ENCODE peak calls at places on chromosomes 11 and 22, in ten cellular contexts. One of them, this sample, is unnamed.

GRCh38 chr11:40388097-40388818 is 1071.2 kb downstream of the LRRC4C start:
- DNase-seq in neural crest cell: no peak
- DNase-seq in activated CD8-positive, alpha-beta T cell treated with anti-CD3 and anti-CD28 coated beads for 36 hours: no peak
- DNase-seq in cardiac muscle cell: no peak
- DNase-seq in GM13977: no peak
- DNase-seq in upper lobe of right lung: no peak
- DNase-seq in GM10248: no peak
- DNase-seq in MM.1S: no peak
- DNase-seq in stomach: no peak
- DNase-seq in WTC11: no peak
- DNase-seq in this sample: no peak

GRCh38 chr11:8018742-8019631 is 31.9 kb downstream of the EIF3F start:
- DNase-seq in GM10248: peak
- DNase-seq in WTC11: peak
- DNase-seq in activated CD8-positive, alpha-beta T cell treated with anti-CD3 and anti-CD28 coated beads for 36 hours: peak
- DNase-seq in GM13977: peak
- DNase-seq in neural crest cell: peak
- DNase-seq in cardiac muscle cell: peak
- DNase-seq in upper lobe of right lung: peak
- DNase-seq in stomach: peak
- DNase-seq in MM.1S: peak
- DNase-seq in this sample: peak

GRCh38 chr11:80182906-80183305 is 742.1 kb upstream of the TENM4 start:
- DNase-seq in GM10248: no peak
- DNase-seq in stomach: no peak
- DNase-seq in activated CD8-positive, alpha-beta T cell treated with anti-CD3 and anti-CD28 coated beads for 36 hours: no peak
- DNase-seq in cardiac muscle cell: no peak
- DNase-seq in GM13977: no peak
- DNase-seq in neural crest cell: no peak
- DNase-seq in WTC11: no peak
- DNase-seq in upper lobe of right lung: no peak
- DNase-seq in MM.1S: no peak
- DNase-seq in this sample: no peak

GRCh38 chr11:113401718-113402117 is 14.1 kb downstream of the ANKK1 start:
- DNase-seq in GM13977: no peak
- DNase-seq in WTC11: no peak
- DNase-seq in GM10248: no peak
- DNase-seq in stomach: peak
- DNase-seq in cardiac muscle cell: peak
- DNase-seq in neural crest cell: no peak
- DNase-seq in activated CD8-positive, alpha-beta T cell treated with anti-CD3 and anti-CD28 coated beads for 36 hours: no peak
- DNase-seq in MM.1S: no peak
- DNase-seq in upper lobe of right lung: peak
- DNase-seq in this sample: no peak

GRCh38 chr11:57513911-57514537 is 1.5 kb downstream of the SLC43A1 start:
- DNase-seq in WTC11: peak
- DNase-seq in GM10248: peak
- DNase-seq in MM.1S: no peak
- DNase-seq in neural crest cell: peak
- DNase-seq in upper lobe of right lung: peak
- DNase-seq in GM13977: peak
- DNase-seq in cardiac muscle cell: peak
- DNase-seq in stomach: peak
- DNase-seq in activated CD8-positive, alpha-beta T cell treated with anti-CD3 and anti-CD28 coated beads for 36 hours: peak
- DNase-seq in this sample: peak

GRCh38 chr22:44729391-44730012 is 22.9 kb upstream of the ARHGAP8 start:
- DNase-seq in GM13977: no peak
- DNase-seq in cardiac muscle cell: peak
- DNase-seq in GM10248: no peak
- DNase-seq in WTC11: no peak
- DNase-seq in upper lobe of right lung: no peak
- DNase-seq in MM.1S: no peak
- DNase-seq in neural crest cell: peak
- DNase-seq in activated CD8-positive, alpha-beta T cell treated with anti-CD3 and anti-CD28 coated beads for 36 hours: peak
- DNase-seq in stomach: no peak
- DNase-seq in this sample: no peak

GRCh38 chr11:75380716-75381420 is 18.4 kb upstream of the RPS3 start:
- DNase-seq in activated CD8-positive, alpha-beta T cell treated with anti-CD3 and anti-CD28 coated beads for 36 hours: no peak
- DNase-seq in MM.1S: no peak
- DNase-seq in cardiac muscle cell: no peak
- DNase-seq in GM10248: no peak
- DNase-seq in upper lobe of right lung: no peak
- DNase-seq in GM13977: no peak
- DNase-seq in stomach: no peak
- DNase-seq in neural crest cell: no peak
- DNase-seq in WTC11: no peak
- DNase-seq in this sample: no peak

GRCh38 chr22:19105867-19106802 is 16.1 kb downstream of the DGCR2 start:
- DNase-seq in activated CD8-positive, alpha-beta T cell treated with anti-CD3 and anti-CD28 coated beads for 36 hours: peak
- DNase-seq in upper lobe of right lung: peak
- DNase-seq in GM10248: no peak
- DNase-seq in GM13977: no peak
- DNase-seq in cardiac muscle cell: no peak
- DNase-seq in MM.1S: no peak
- DNase-seq in neural crest cell: no peak
- DNase-seq in WTC11: peak
- DNase-seq in stomach: no peak
- DNase-seq in this sample: no peak

GRCh38 chr11:11318479-11318878 is 34.6 kb downstream of the CSNK2A3 start:
- DNase-seq in cardiac muscle cell: no peak
- DNase-seq in GM10248: no peak
- DNase-seq in WTC11: no peak
- DNase-seq in upper lobe of right lung: no peak
- DNase-seq in GM13977: no peak
- DNase-seq in stomach: no peak
- DNase-seq in MM.1S: no peak
- DNase-seq in neural crest cell: no peak
- DNase-seq in activated CD8-positive, alpha-beta T cell treated with anti-CD3 and anti-CD28 coated beads for 36 hours: no peak
- DNase-seq in this sample: no peak

GRCh38 chr11:848988-849824 is 6.6 kb downstream of the TSPAN4 start:
- DNase-seq in upper lobe of right lung: no peak
- DNase-seq in WTC11: peak
- DNase-seq in MM.1S: peak
- DNase-seq in GM13977: peak
- DNase-seq in GM10248: peak
- DNase-seq in stomach: no peak
- DNase-seq in cardiac muscle cell: no peak
- DNase-seq in activated CD8-positive, alpha-beta T cell treated with anti-CD3 and anti-CD28 coated beads for 36 hours: peak
- DNase-seq in neural crest cell: peak
- DNase-seq in this sample: peak

DNA sequence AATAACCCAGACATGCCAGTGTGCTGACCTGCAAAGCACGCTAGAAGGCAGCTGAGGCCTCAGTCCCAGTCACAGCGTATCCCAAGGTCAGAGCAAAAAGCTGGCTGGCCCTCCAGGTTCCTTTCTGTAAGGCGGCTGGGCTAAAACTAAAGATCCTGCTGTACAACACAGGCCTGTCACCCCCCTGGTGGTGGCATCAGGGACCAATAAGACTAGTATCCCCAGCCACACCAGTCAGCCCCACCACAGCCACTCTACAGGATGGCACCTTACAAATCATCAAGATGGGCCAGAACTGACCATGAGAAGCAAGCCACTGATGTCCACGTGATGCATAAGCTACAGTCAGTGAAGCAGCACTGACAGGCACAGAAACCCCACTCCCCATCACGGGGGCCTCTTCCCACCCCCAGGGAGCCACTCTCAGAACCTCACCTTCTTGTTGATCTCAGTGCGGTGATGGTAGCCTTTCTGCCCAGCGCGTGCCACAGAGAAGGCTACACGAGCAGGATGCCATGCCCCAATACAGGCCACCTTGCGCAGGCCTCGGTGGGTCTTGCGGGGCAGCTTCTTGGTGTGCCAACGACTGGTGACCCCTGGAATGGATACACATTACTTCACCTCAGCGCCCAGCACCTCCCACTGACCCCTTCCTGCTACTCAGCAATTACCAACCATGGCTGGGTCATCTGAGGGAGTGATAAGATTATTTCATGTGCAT is 5.0 kb downstream of the RPL3 start:
- DNase-seq in WTC11: no peak
- DNase-seq in GM10248: no peak
- DNase-seq in MM.1S: no peak
- DNase-seq in stomach: no peak
- DNase-seq in GM13977: no peak
- DNase-seq in cardiac muscle cell: no peak
- DNase-seq in upper lobe of right lung: no peak
- DNase-seq in neural crest cell: no peak
- DNase-seq in activated CD8-positive, alpha-beta T cell treated with anti-CD3 and anti-CD28 coated beads for 36 hours: peak
- DNase-seq in this sample: no peak
- TF ChIP-seq CTCF in WTC11: no peak
- TF ChIP-seq CTCF in GM10248: no peak
- TF ChIP-seq CTCF in MM.1S: peak
- TF ChIP-seq CTCF in stomach: no peak
- TF ChIP-seq CTCF in GM13977: no peak
- TF ChIP-seq CTCF in cardiac muscle cell: peak
- TF ChIP-seq CTCF in upper lobe of right lung: peak
- TF ChIP-seq CTCF in neural crest cell: peak
- TF ChIP-seq CTCF in activated CD8-positive, alpha-beta T cell treated with anti-CD3 and anti-CD28 coated beads for 36 hours: no peak
- TF ChIP-seq CTCF in this sample: no peak

DNA sequence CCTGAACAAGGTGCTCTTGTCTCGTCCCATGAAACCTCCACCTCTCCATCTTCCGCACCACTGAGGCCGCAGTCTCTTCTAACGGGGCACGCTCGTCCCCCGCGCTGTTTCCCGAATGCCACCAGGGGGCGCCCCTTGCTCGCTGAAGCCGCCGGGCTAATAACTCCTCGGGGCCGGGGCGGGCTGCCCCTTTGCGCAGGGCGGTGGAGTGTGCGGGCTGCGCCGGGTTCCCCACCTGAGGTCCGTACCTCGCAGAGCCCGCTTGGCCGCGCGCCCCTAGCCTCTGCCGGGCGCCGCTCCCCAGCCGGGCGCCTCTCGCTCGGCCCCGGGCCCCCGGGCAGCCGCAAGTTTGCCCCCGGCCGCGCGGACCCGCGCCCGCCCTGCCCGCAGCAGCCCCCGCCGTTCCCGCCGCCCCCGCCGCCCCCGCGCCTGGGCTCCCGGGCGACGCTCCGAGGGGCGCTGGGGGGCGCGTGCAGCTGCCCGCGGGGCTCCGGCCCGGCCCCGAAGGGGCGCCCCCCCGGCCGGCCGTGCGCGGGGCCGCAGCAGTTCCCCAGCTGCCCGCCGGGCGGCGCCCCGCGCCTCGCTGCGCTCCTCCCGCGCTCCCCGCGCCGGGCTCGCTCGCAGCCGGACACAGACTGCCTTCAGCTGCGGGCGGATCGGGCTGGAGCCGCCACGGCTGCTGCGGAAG is at the start of gene GRIK4:
- DNase-seq in activated CD8-positive, alpha-beta T cell treated with anti-CD3 and anti-CD28 coated beads for 36 hours: peak
- DNase-seq in neural crest cell: peak
- DNase-seq in GM13977: peak
- DNase-seq in MM.1S: peak
- DNase-seq in GM10248: peak
- DNase-seq in stomach: peak
- DNase-seq in upper lobe of right lung: peak
- DNase-seq in cardiac muscle cell: peak
- DNase-seq in WTC11: peak
- DNase-seq in this sample: peak
- TF ChIP-seq CTCF in activated CD8-positive, alpha-beta T cell treated with anti-CD3 and anti-CD28 coated beads for 36 hours: peak
- TF ChIP-seq CTCF in neural crest cell: peak
- TF ChIP-seq CTCF in GM13977: peak
- TF ChIP-seq CTCF in MM.1S: peak
- TF ChIP-seq CTCF in GM10248: peak
- TF ChIP-seq CTCF in stomach: peak
- TF ChIP-seq CTCF in upper lobe of right lung: peak
- TF ChIP-seq CTCF in cardiac muscle cell: peak
- TF ChIP-seq CTCF in WTC11: peak
- TF ChIP-seq CTCF in this sample: peak

DNA sequence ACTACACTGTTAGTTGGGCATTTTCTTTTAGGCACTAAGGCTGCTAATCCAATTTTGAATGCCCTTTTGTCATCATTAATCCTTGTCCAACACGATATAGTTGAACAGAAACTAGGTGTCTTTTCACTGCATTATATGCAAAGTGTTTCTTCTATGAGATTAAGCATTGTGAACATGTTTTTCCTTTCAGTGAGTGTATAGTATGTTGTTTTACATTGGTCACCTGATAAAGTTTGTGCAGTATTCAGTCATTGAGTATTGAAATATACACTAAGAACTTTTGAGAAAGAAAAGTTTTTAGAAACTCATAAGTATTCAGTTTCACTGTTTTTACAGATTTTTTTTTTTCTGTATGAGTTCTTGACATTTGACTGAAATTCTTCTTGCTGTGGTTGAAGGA is 59.0 kb downstream of the ZC3H12C start:
- DNase-seq in activated CD8-positive, alpha-beta T cell treated with anti-CD3 and anti-CD28 coated beads for 36 hours: no peak
- DNase-seq in WTC11: no peak
- DNase-seq in GM10248: no peak
- DNase-seq in MM.1S: no peak
- DNase-seq in upper lobe of right lung: no peak
- DNase-seq in neural crest cell: no peak
- DNase-seq in GM13977: no peak
- DNase-seq in stomach: no peak
- DNase-seq in cardiac muscle cell: no peak
- DNase-seq in this sample: no peak
- TF ChIP-seq CTCF in activated CD8-positive, alpha-beta T cell treated with anti-CD3 and anti-CD28 coated beads for 36 hours: no peak
- TF ChIP-seq CTCF in WTC11: no peak
- TF ChIP-seq CTCF in GM10248: no peak
- TF ChIP-seq CTCF in MM.1S: no peak
- TF ChIP-seq CTCF in upper lobe of right lung: no peak
- TF ChIP-seq CTCF in neural crest cell: no peak
- TF ChIP-seq CTCF in GM13977: no peak
- TF ChIP-seq CTCF in stomach: no peak
- TF ChIP-seq CTCF in cardiac muscle cell: no peak
- TF ChIP-seq CTCF in this sample: no peak

GRCh38 chr11:9825895-9826294 is 162.0 kb downstream of the SWAP70 start:
- DNase-seq in GM10248: no peak
- DNase-seq in upper lobe of right lung: no peak
- DNase-seq in neural crest cell: no peak
- DNase-seq in GM13977: no peak
- DNase-seq in WTC11: no peak
- DNase-seq in stomach: no peak
- DNase-seq in MM.1S: no peak
- DNase-seq in activated CD8-positive, alpha-beta T cell treated with anti-CD3 and anti-CD28 coated beads for 36 hours: no peak
- DNase-seq in cardiac muscle cell: no peak
- DNase-seq in this sample: no peak

GRCh38 chr11:9823887-9824385 is 160.1 kb downstream of the SWAP70 start:
- DNase-seq in cardiac muscle cell: no peak
- DNase-seq in GM13977: no peak
- DNase-seq in neural crest cell: no peak
- DNase-seq in activated CD8-positive, alpha-beta T cell treated with anti-CD3 and anti-CD28 coated beads for 36 hours: no peak
- DNase-seq in GM10248: no peak
- DNase-seq in MM.1S: no peak
- DNase-seq in WTC11: no peak
- DNase-seq in stomach: no peak
- DNase-seq in upper lobe of right lung: no peak
- DNase-seq in this sample: no peak

GRCh38 chr11:9823439-9823838 is 159.6 kb downstream of the SWAP70 start:
- DNase-seq in activated CD8-positive, alpha-beta T cell treated with anti-CD3 and anti-CD28 coated beads for 36 hours: no peak
- DNase-seq in stomach: no peak
- DNase-seq in MM.1S: no peak
- DNase-seq in neural crest cell: no peak
- DNase-seq in GM13977: no peak
- DNase-seq in upper lobe of right lung: no peak
- DNase-seq in GM10248: no peak
- DNase-seq in WTC11: no peak
- DNase-seq in cardiac muscle cell: no peak
- DNase-seq in this sample: no peak

GRCh38 chr11:9826390-9826789 is 162.5 kb downstream of the SWAP70 start:
- DNase-seq in cardiac muscle cell: no peak
- DNase-seq in neural crest cell: no peak
- DNase-seq in MM.1S: no peak
- DNase-seq in activated CD8-positive, alpha-beta T cell treated with anti-CD3 and anti-CD28 coated beads for 36 hours: no peak
- DNase-seq in stomach: no peak
- DNase-seq in GM13977: no peak
- DNase-seq in WTC11: no peak
- DNase-seq in upper lobe of right lung: no peak
- DNase-seq in GM10248: no peak
- DNase-seq in this sample: no peak

GRCh38 chr11:9825315-9825714 is 161.4 kb downstream of the SWAP70 start:
- DNase-seq in neural crest cell: no peak
- DNase-seq in MM.1S: no peak
- DNase-seq in activated CD8-positive, alpha-beta T cell treated with anti-CD3 and anti-CD28 coated beads for 36 hours: no peak
- DNase-seq in cardiac muscle cell: peak
- DNase-seq in stomach: no peak
- DNase-seq in upper lobe of right lung: no peak
- DNase-seq in GM10248: no peak
- DNase-seq in GM13977: no peak
- DNase-seq in WTC11: no peak
- DNase-seq in this sample: no peak
- TF ChIP-seq CTCF in neural crest cell: no peak
- TF ChIP-seq CTCF in MM.1S: no peak
- TF ChIP-seq CTCF in activated CD8-positive, alpha-beta T cell treated with anti-CD3 and anti-CD28 coated beads for 36 hours: no peak
- TF ChIP-seq CTCF in cardiac muscle cell: no peak
- TF ChIP-seq CTCF in stomach: no peak
- TF ChIP-seq CTCF in upper lobe of right lung: no peak
- TF ChIP-seq CTCF in GM10248: no peak
- TF ChIP-seq CTCF in GM13977: no peak
- TF ChIP-seq CTCF in WTC11: no peak
- TF ChIP-seq CTCF in this sample: no peak

This sample was measured in GM13976.